ENCODE peak calls at places on chromosome 12, in ten cellular contexts. O, Q, L, C, X, D, H, W, F and R are unnamed samples.

GRCh38 chr12:67891566-67891965 is 97.7 kb upstream of the IFNG-AS1 start:
- DNase-seq in O (no peak), Q (no peak), L (no peak), C (no peak), X (no peak), D (no peak), H (no peak), W (no peak), F (no peak), R (no peak)

GRCh38 chr12:19572920-19573558 is 133.7 kb downstream of the AEBP2 start:
- DNase-seq in O (peak; percentile 56), Q (peak; percentile 77), L (peak; percentile 69), C (no peak), X (peak; percentile 51), D (peak; percentile 80), H (no peak), W (no peak), F (no peak), R (no peak)

GRCh38 chr12:6961278-6961694 is 9.2 kb downstream of the PHB2 start:
- DNase-seq in O (peak; percentile 57), Q (no peak), L (no peak), C (peak; percentile 87), X (peak; percentile 83), D (no peak), H (peak; percentile 86), W (no peak), F (peak; percentile 98), R (no peak)

GRCh38 chr12:114403044-114403689 is 2.8 kb downstream of the TBX5 start:
- DNase-seq in O (peak; percentile 41), Q (no peak), L (no peak), C (no peak), X (no peak), D (no peak), H (no peak), W (no peak), F (no peak), R (no peak)

GRCh38 chr12:66152732-66153131 is 17.1 kb downstream of the TMBIM4 start:
- DNase-seq in O (no peak), Q (no peak), L (no peak), C (no peak), X (no peak), D (no peak), H (no peak), W (no peak), F (no peak), R (no peak)

GRCh38 chr12:121719926-121720414 is 7.4 kb downstream of the TMEM120B start:
- DNase-seq in O (no peak), Q (no peak), L (peak; percentile 56), C (no peak), X (no peak), D (no peak), H (no peak), W (no peak), F (no peak), R (no peak)

GRCh38 chr12:55931780-55932545 is 1.0 kb downstream of the DGKA start:
- DNase-seq in O (peak; percentile 61), Q (no peak), L (no peak), C (peak; percentile 23), X (peak; percentile 58), D (no peak), H (peak; percentile 19), W (no peak), F (no peak), R (peak; percentile 38)

GRCh38 chr12:32413412-32413811 is 14.1 kb downstream of the FGD4 start:
- DNase-seq in O (no peak), Q (no peak), L (no peak), C (no peak), X (no peak), D (no peak), H (no peak), W (no peak), F (no peak), R (no peak)

GRCh38 chr12:70334742-70335141 is 31.3 kb upstream of the KCNMB4 start:
- DNase-seq in O (no peak), Q (no peak), L (no peak), C (no peak), X (no peak), D (no peak), H (no peak), W (no peak), F (no peak), R (no peak)

GRCh38 chr12:50564240-50564947 is 59.6 kb downstream of the DIP2B start:
- DNase-seq in O (no peak), Q (no peak), L (no peak), C (no peak), X (no peak), D (no peak), H (no peak), W (no peak), F (no peak), R (no peak)

GRCh38 chr12:1947081-1947480 is 28.6 kb upstream of the CACNA2D4 start:
- DNase-seq in O (no peak), Q (no peak), L (no peak), C (no peak), X (no peak), D (no peak), H (no peak), W (no peak), F (no peak), R (no peak)

GRCh38 chr12:22657538-22657937 is 32.6 kb downstream of the ETNK1 start:
- DNase-seq in O (no peak), Q (no peak), L (no peak), C (no peak), X (no peak), D (no peak), H (no peak), W (no peak), F (no peak), R (no peak)

GRCh38 chr12:26514364-26514763 is 318.6 kb downstream of the ITPR2 start:
- DNase-seq in O (no peak), Q (no peak), L (no peak), C (no peak), X (no peak), D (no peak), H (no peak), W (peak; percentile 44), F (no peak), R (peak; percentile 33)

GRCh38 chr12:94534278-94534677 is 74.6 kb upstream of the CEP83 start:
- DNase-seq in O (no peak), Q (no peak), L (no peak), C (no peak), X (no peak), D (no peak), H (no peak), W (no peak), F (no peak), R (no peak)

GRCh38 chr12:55515696-55516095 is 23.5 kb downstream of the OR6C68 start:
- DNase-seq in O (no peak), Q (no peak), L (no peak), C (no peak), X (no peak), D (no peak), H (no peak), W (no peak), F (no peak), R (no peak)

GRCh38 chr12:64064706-64065105 is 157.4 kb downstream of the KICS2 start:
- DNase-seq in O (no peak), Q (no peak), L (no peak), C (no peak), X (no peak), D (no peak), H (no peak), W (no peak), F (no peak), R (no peak)

GRCh38 chr12:79174656-79175055 is 310.1 kb downstream of the SYT1 start:
- DNase-seq in O (no peak), Q (no peak), L (peak; percentile 20), C (no peak), X (peak; percentile 41), D (no peak), H (no peak), W (no peak), F (no peak), R (no peak)

GRCh38 chr12:51863921-51864700 is 15.6 kb upstream of the FIGNL2 start:
- DNase-seq in O (peak; percentile 79), Q (no peak), L (no peak), C (no peak), X (no peak), D (no peak), H (no peak), W (no peak), F (no peak), R (peak; percentile 31)